ENCODE peak calls at places on chromosome 21, in ten cellular contexts. A, B, P, N, Z, L, H, R, Y and Q are unnamed samples.

GRCh38 chr21:37551406-37552355 is 185.1 kb downstream of the DYRK1A start:
- DNase-seq in A (peak; percentile 59), B (no peak), P (no peak), N (no peak), Z (no peak), L (no peak), H (no peak), R (no peak), Y (no peak), Q (no peak)

GRCh38 chr21:31558839-31559367 is 100.6 kb upstream of the SOD1 start:
- DNase-seq in A (peak; percentile 82), B (no peak), P (peak; percentile 88), N (peak; percentile 89), Z (peak; percentile 88), L (peak; percentile 69), H (peak; percentile 97), R (peak; percentile 88), Y (peak; percentile 92), Q (peak; percentile 89)

GRCh38 chr21:24076179-24076578 is 1531.1 kb downstream of the MRPL39 start:
- DNase-seq in A (no peak), B (no peak), P (peak; percentile 36), N (no peak), Z (no peak), L (no peak), H (no peak), R (no peak), Y (no peak), Q (no peak)

GRCh38 chr21:45974073-45975016 is 7.2 kb upstream of the COL6A1 start:
- DNase-seq in A (no peak), B (peak; percentile 42), P (no peak), N (no peak), Z (no peak), L (no peak), H (no peak), R (peak; percentile 87), Y (no peak), Q (peak; percentile 47)

GRCh38 chr21:19565587-19565986 is 1162.0 kb upstream of the TMPRSS15 start:
- DNase-seq in A (no peak), B (no peak), P (no peak), N (no peak), Z (no peak), L (no peak), H (no peak), R (no peak), Y (no peak), Q (no peak)

GRCh38 chr21:21631961-21632360 is 633.8 kb downstream of the NCAM2 start:
- DNase-seq in A (no peak), B (no peak), P (no peak), N (no peak), Z (no peak), L (no peak), H (no peak), R (no peak), Y (no peak), Q (no peak)

GRCh38 chr21:16587671-16588379 is 858.0 kb downstream of the USP25 start:
- DNase-seq in A (no peak), B (no peak), P (no peak), N (no peak), Z (peak; percentile 72), L (no peak), H (no peak), R (no peak), Y (no peak), Q (peak; percentile 77)

GRCh38 chr21:29155118-29155932 is 24.9 kb downstream of the MAP3K7CL start:
- DNase-seq in A (peak; percentile 39), B (peak; percentile 48), P (no peak), N (no peak), Z (no peak), L (no peak), H (no peak), R (peak; percentile 88), Y (peak; percentile 2), Q (peak; percentile 44)

GRCh38 chr21:45365608-45366241 is 39.2 kb upstream of the COL18A1 start:
- DNase-seq in A (no peak), B (no peak), P (no peak), N (no peak), Z (peak; percentile 48), L (no peak), H (no peak), R (no peak), Y (no peak), Q (peak; percentile 74)

GRCh38 chr21:33976082-33976979 is 60.7 kb upstream of the ATP5PO start:
- DNase-seq in A (no peak), B (peak; percentile 87), P (peak; percentile 88), N (peak; percentile 56), Z (no peak), L (peak; percentile 91), H (peak; percentile 65), R (no peak), Y (no peak), Q (peak; percentile 48)

GRCh38 chr21:29196021-29196663 is 65.7 kb downstream of the MAP3K7CL start:
- DNase-seq in A (peak; percentile 73), B (peak; percentile 77), P (peak; percentile 77), N (peak; percentile 46), Z (peak; percentile 82), L (peak; percentile 91), H (peak; percentile 55), R (no peak), Y (no peak), Q (peak; percentile 83)

GRCh38 chr21:26769613-26770188 is 75.5 kb downstream of the ADAMTS1 start:
- DNase-seq in A (no peak), B (no peak), P (peak; percentile 34), N (no peak), Z (peak; percentile 15), L (no peak), H (no peak), R (no peak), Y (no peak), Q (peak; percentile 61)

GRCh38 chr21:45859762-45860357 is 121.7 kb upstream of the COL6A1 start:
- DNase-seq in A (no peak), B (no peak), P (no peak), N (no peak), Z (no peak), L (no peak), H (no peak), R (peak; percentile 41), Y (no peak), Q (no peak)

GRCh38 chr21:23401278-23401677 is 2206.0 kb downstream of the MRPL39 start:
- DNase-seq in A (no peak), B (peak; percentile 3), P (no peak), N (no peak), Z (no peak), L (peak; percentile 9), H (no peak), R (no peak), Y (no peak), Q (peak; percentile 24)

GRCh38 chr21:44293551-44294231 is 6.2 kb upstream of the PFKL start:
- DNase-seq in A (no peak), B (no peak), P (no peak), N (no peak), Z (no peak), L (no peak), H (no peak), R (no peak), Y (no peak), Q (no peak)

GRCh38 chr21:26457817-26458216 is 115.3 kb downstream of the CYYR1 start:
- DNase-seq in A (no peak), B (no peak), P (no peak), N (no peak), Z (no peak), L (no peak), H (no peak), R (no peak), Y (no peak), Q (no peak)

GRCh38 chr21:34802180-34802899 is 133.5 kb downstream of the CLIC6 start:
- DNase-seq in A (no peak), B (no peak), P (no peak), N (no peak), Z (no peak), L (no peak), H (no peak), R (no peak), Y (no peak), Q (no peak)

GRCh38 chr21:31878831-31879230 is 6.0 kb downstream of the HUNK start:
- DNase-seq in A (no peak), B (no peak), P (no peak), N (no peak), Z (no peak), L (no peak), H (no peak), R (no peak), Y (no peak), Q (no peak)

GRCh38 chr21:15135867-15136629 is 71.2 kb upstream of the NRIP1 start:
- DNase-seq in A (no peak), B (no peak), P (no peak), N (no peak), Z (no peak), L (no peak), H (no peak), R (no peak), Y (no peak), Q (no peak)

GRCh38 chr21:37338671-37339526 is 27.7 kb upstream of the DYRK1A start:
- DNase-seq in A (peak; percentile 51), B (peak; percentile 89), P (peak; percentile 96), N (no peak), Z (peak; percentile 44), L (no peak), H (no peak), R (peak; percentile 80), Y (no peak), Q (peak; percentile 70)

GRCh38 chr21:44495641-44496040 is 40.3 kb downstream of the LRRC3 start:
- DNase-seq in A (no peak), B (no peak), P (no peak), N (no peak), Z (no peak), L (no peak), H (no peak), R (no peak), Y (no peak), Q (no peak)

GRCh38 chr21:18893411-18893810 is 489.8 kb upstream of the TMPRSS15 start:
- DNase-seq in A (no peak), B (no peak), P (no peak), N (no peak), Z (no peak), L (no peak), H (no peak), R (no peak), Y (no peak), Q (no peak)

GRCh38 chr21:18274370-18274769 is 29.7 kb downstream of the CHODL start:
- DNase-seq in A (no peak), B (no peak), P (no peak), N (no peak), Z (no peak), L (no peak), H (no peak), R (no peak), Y (no peak), Q (no peak)

GRCh38 chr21:29989634-29990234 is 49.9 kb upstream of the GRIK1 start:
- DNase-seq in A (no peak), B (no peak), P (no peak), N (no peak), Z (no peak), L (no peak), H (no peak), R (no peak), Y (no peak), Q (no peak)